ENCODE peak calls at places on chromosomes 1 and 21, in five cellular contexts. M is NCI-H1092; I is AG09309; U is ACHN; O is stimulated activated CD4-positive, alpha-beta T cell treated with anti-CD3 and anti-CD28 coated beads, Interleukin-12 subunit alpha, Interleukin-12 subunit beta, amount 100 ng/mL, for 24 hours. S is an unnamed sample.

GRCh38 chr1:227729881-227730629 is 5.0 kb downstream of the JMJD4 start:
- DNase-seq in I (peak; percentile 11), O (no peak), U (peak; percentile 68), M (no peak), S (no peak)

GRCh38 chr21:26351661-26352060 is 181.1 kb upstream of the APP start:
- DNase-seq in U (no peak), M (no peak), I (no peak), O (no peak), S (no peak)

GRCh38 chr1:167455786-167456446 is 62.4 kb downstream of the CD247 start:
- DNase-seq in O (no peak), U (no peak), I (no peak), M (no peak), S (no peak)

GRCh38 chr1:172698224-172698623 is 39.3 kb downstream of the FASLG start:
- DNase-seq in I (no peak), O (no peak), M (no peak), U (no peak), S (no peak)

GRCh38 chr1:233988963-233989696 is 84.7 kb downstream of the SLC35F3 start:
- DNase-seq in M (no peak), I (no peak), U (no peak), O (no peak), S (no peak)

GRCh38 chr1:14922942-14923341 is 230.6 kb upstream of the TMEM51 start:
- DNase-seq in U (no peak), I (no peak), M (no peak), O (no peak), S (no peak)

GRCh38 chr21:39502631-39503030 is 50.9 kb downstream of the SH3BGR start:
- DNase-seq in I (no peak), U (no peak), M (no peak), O (no peak), S (no peak)

GRCh38 chr1:218760601-218761570 is 412.8 kb upstream of the LYPLAL1 start:
- DNase-seq in I (no peak), O (no peak), U (peak; percentile 14), M (no peak), S (no peak)

GRCh38 chr1:38076038-38076437 is 29.4 kb upstream of the POU3F1 start:
- DNase-seq in M (no peak), U (peak; percentile 42), O (no peak), I (no peak), S (no peak)

GRCh38 chr21:33067045-33067444 is 2.9 kb upstream of the OLIG1 start:
- DNase-seq in M (no peak), U (no peak), I (no peak), O (no peak), S (no peak)

GRCh38 chr1:238960071-238960470 is 426.3 kb upstream of the CHRM3 start:
- DNase-seq in O (no peak), U (no peak), M (no peak), I (peak; percentile 90), S (no peak)

GRCh38 chr1:162855461-162856150 is 5.4 kb downstream of the CCDC190 start:
- DNase-seq in O (no peak), I (peak; percentile 16), U (peak; percentile 23), M (no peak), S (no peak)

GRCh38 chr1:212976586-212976985 is 26.2 kb downstream of the VASH2 start:
- DNase-seq in M (no peak), O (no peak), I (no peak), U (no peak), S (no peak)

GRCh38 chr1:236039736-236040670 is 24.9 kb downstream of the NID1 start:
- DNase-seq in U (no peak), I (no peak), M (peak; percentile 13), O (no peak), S (no peak)

GRCh38 chr1:219876798-219877209 is 51.6 kb downstream of the SLC30A10 start:
- DNase-seq in I (no peak), U (no peak), O (no peak), M (no peak), S (no peak)

GRCh38 chr1:32338637-32339145 is 2.7 kb upstream of the MARCKSL1 start:
- DNase-seq in M (no peak), U (no peak), I (no peak), O (no peak), S (no peak)

GRCh38 chr1:9687120-9687875 is 35.8 kb downstream of the PIK3CD start:
- DNase-seq in U (peak; percentile 81), O (peak; percentile 37), M (peak; percentile 49), I (no peak), S (no peak)